ENCODE peak calls at places on chromosomes 12 and 14, in five cellular contexts. S is mucosa of gallbladder; Y is stimulated activated CD4-positive, alpha-beta T cell treated with anti-CD3 and anti-CD28 coated beads, Interleukin-15, amount 100 ng/mL, for 1 hour; O is nephron progenitor cell; I is GM19239. M is an unnamed sample.

GRCh38 chr12:40681148-40681547 is 11.1 kb upstream of the CNTN1 start:
- DNase-seq in S (no peak), I (no peak), O (no peak), Y (no peak), M (no peak)

GRCh38 chr12:101501410-101502045 is 26.4 kb downstream of the SPIC start:
- DNase-seq in I (no peak), O (no peak), Y (no peak), S (no peak), M (no peak)

GRCh38 chr14:56219666-56220413 is 101.6 kb downstream of the PELI2 start:
- DNase-seq in I (no peak), O (no peak), S (no peak), Y (no peak), M (no peak)

GRCh38 chr12:42482820-42483533 is 106.6 kb downstream of the PRICKLE1 start:
- DNase-seq in S (peak), Y (peak), O (peak), I (peak), M (peak)

GRCh38 chr12:78143717-78144116 is 313.0 kb downstream of the NAV3 start:
- DNase-seq in S (no peak), Y (no peak), I (no peak), O (no peak), M (no peak)

GRCh38 chr12:97283297-97283696 is 179.3 kb upstream of the RMST start:
- DNase-seq in S (no peak), Y (no peak), I (no peak), O (no peak), M (no peak)

GRCh38 chr12:49705479-49706267 is 1.5 kb downstream of the FMNL3 start:
- DNase-seq in I (no peak), S (peak), O (no peak), Y (no peak), M (no peak)

GRCh38 chr14:73457935-73458218 is 469 bp downstream of the NUMB start:
- DNase-seq in I (no peak), S (no peak), Y (no peak), O (no peak), M (no peak)

GRCh38 chr12:124863409-124864325 is at the start of gene SCARB1:
- DNase-seq in Y (peak), I (peak), S (peak), O (peak), M (peak)

GRCh38 chr14:59333668-59334067 is 131.5 kb downstream of the GPR135 start:
- DNase-seq in S (peak), I (no peak), O (no peak), Y (no peak), M (no peak)

GRCh38 chr12:49223122-49223521 is 34.2 kb upstream of the TUBA1A start:
- DNase-seq in S (no peak), Y (no peak), I (no peak), O (no peak), M (no peak)

GRCh38 chr12:70733385-70733784 is 96.2 kb upstream of the PTPRB start:
- DNase-seq in O (peak), S (peak), I (peak), Y (no peak), M (peak)

GRCh38 chr14:70897475-70897874 is 9.8 kb upstream of the PCNX1 start:
- DNase-seq in Y (no peak), S (no peak), O (no peak), I (no peak), M (no peak)

GRCh38 chr14:106610691-106611090 is 1084.3 kb downstream of the TMEM121 start:
- DNase-seq in S (no peak), O (no peak), I (no peak), Y (no peak), M (no peak)

GRCh38 chr14:65211341-65211987 is 109.1 kb upstream of the MAX start:
- DNase-seq in O (no peak), S (no peak), I (no peak), Y (no peak), M (no peak)

GRCh38 chr12:50613463-50613862 is 108.7 kb downstream of the DIP2B start:
- DNase-seq in I (no peak), Y (no peak), O (no peak), S (no peak), M (no peak)

GRCh38 chr12:77225373-77225772 is 160.0 kb upstream of the E2F7 start:
- DNase-seq in I (no peak), O (no peak), S (peak), Y (no peak), M (no peak)

GRCh38 chr12:788288-788687 is 35.9 kb downstream of the WNK1 start:
- DNase-seq in Y (no peak), O (no peak), S (no peak), I (no peak), M (no peak)

GRCh38 chr12:54357802-54358619 is 6.3 kb downstream of the GPR84 start:
- DNase-seq in O (peak), I (peak), Y (no peak), S (no peak), M (peak)

GRCh38 chr14:105525861-105526780 is at the start of gene TMEM121:
- DNase-seq in S (no peak), I (no peak), O (peak), Y (no peak), M (peak)

GRCh38 chr12:16587514-16587913 is 18.4 kb downstream of the LMO3 start:
- DNase-seq in O (no peak), S (no peak), I (no peak), Y (no peak), M (no peak)

GRCh38 chr12:25855716-25856115 is 102.8 kb upstream of the RASSF8 start:
- DNase-seq in S (no peak), I (no peak), O (no peak), Y (no peak), M (no peak)

GRCh38 chr14:33794791-33795300 is 156.0 kb downstream of the EGLN3 start:
- DNase-seq in I (no peak), Y (no peak), O (no peak), S (no peak), M (no peak)

GRCh38 chr14:105414456-105415371 is 4.9 kb upstream of the MTA1 start:
- DNase-seq in Y (peak), O (peak), S (peak), I (peak), M (peak)

GRCh38 chr12:43737646-43738045 is 20.9 kb downstream of the PUS7L start:
- DNase-seq in I (no peak), O (no peak), S (no peak), Y (no peak), M (no peak)

GRCh38 chr12:13258212-13258611 is 61.7 kb downstream of the EMP1 start:
- DNase-seq in Y (no peak), O (no peak), I (no peak), S (no peak), M (no peak)

GRCh38 chr12:34390846-34391700 is 368.8 kb downstream of the ALG10 start:
- DNase-seq in O (no peak), S (no peak), Y (no peak), I (no peak), M (no peak)

GRCh38 chr12:78835493-78835892 is 29.1 kb upstream of the SYT1 start:
- DNase-seq in O (no peak), S (no peak), I (no peak), Y (no peak), M (no peak)

GRCh38 chr14:98919431-98919830 is 352.6 kb downstream of the BCL11B start:
- DNase-seq in S (no peak), O (no peak), I (no peak), Y (no peak), M (no peak)

GRCh38 chr14:69480136-69480535 is 4.4 kb upstream of the PLEKHD1 start:
- DNase-seq in I (no peak), S (no peak), O (no peak), Y (no peak), M (no peak)

GRCh38 chr12:11862794-11863193 is 207.9 kb upstream of the BCL2L14 start:
- DNase-seq in S (no peak), Y (no peak), O (peak), I (peak), M (no peak)

GRCh38 chr12:70815866-70816470 is 104.6 kb downstream of the PTPRR start:
- DNase-seq in Y (no peak), O (no peak), S (no peak), I (no peak), M (no peak)

GRCh38 chr12:131912526-131913274 is 16.4 kb upstream of the PUS1 start:
- DNase-seq in O (no peak), S (peak), I (no peak), Y (no peak), M (no peak)

GRCh38 chr14:42428996-42429395 is 822.3 kb downstream of the LRFN5 start:
- DNase-seq in S (no peak), Y (no peak), I (no peak), O (no peak), M (peak)